ENCODE peak calls at places on chromosomes 6 and 20, in five cellular contexts. Q is NCI-H460, S is fibroblast of lung, C is substantia nigra, Z is colonic mucosa. W is an unnamed sample.

GRCh38 chr6:87110639-87111038 is 15.7 kb upstream of the CGA start:
- DNase-seq in Q (no peak), S (no peak), C (no peak), Z (no peak), W (no peak)

GRCh38 chr20:2657241-2657640 is 4.8 kb downstream of the NOP56 start:
- DNase-seq in Q (no peak), S (no peak), C (no peak), Z (no peak), W (no peak)

GRCh38 chr6:35425284-35425683 is 26.9 kb upstream of the FANCE start:
- DNase-seq in Q (no peak), S (peak), C (no peak), Z (no peak), W (no peak)

GRCh38 chr20:38208088-38208487 is 43.0 kb upstream of the TGM2 start:
- DNase-seq in Q (no peak), S (no peak), C (no peak), Z (no peak), W (no peak)

GRCh38 chr6:30913721-30914075 is 340 bp upstream of the VARS2 start:
- DNase-seq in Q (no peak), S (no peak), C (no peak), Z (no peak), W (no peak)

GRCh38 chr6:111154981-111155380 is 67.7 kb downstream of the SLC16A10 start:
- DNase-seq in Q (no peak), S (no peak), C (no peak), Z (no peak), W (no peak)

GRCh38 chr6:16925461-16925860 is 164.2 kb upstream of the ATXN1 start:
- DNase-seq in Q (no peak), S (peak), C (no peak), Z (no peak), W (no peak)

GRCh38 chr6:10268111-10268510 is 146.8 kb downstream of the TFAP2A start:
- DNase-seq in Q (no peak), S (no peak), C (no peak), Z (no peak), W (no peak)

GRCh38 chr20:51022227-51022802 is 592 bp downstream of the KCNG1 start:
- DNase-seq in Q (no peak), S (no peak), C (no peak), Z (no peak), W (no peak)

GRCh38 chr6:47736083-47736700 is 37.8 kb downstream of the ADGRF4 start:
- DNase-seq in Q (no peak), S (peak), C (no peak), Z (no peak), W (no peak)

GRCh38 chr6:68502946-68503345 is 132.1 kb upstream of the ADGRB3 start:
- DNase-seq in Q (no peak), S (no peak), C (no peak), Z (no peak), W (no peak)

GRCh38 chr6:34301408-34301807 is 52.6 kb upstream of the SMIM29 start:
- DNase-seq in Q (no peak), S (peak), C (no peak), Z (peak), W (no peak)

GRCh38 chr6:147159536-147160374 is 44.5 kb upstream of the STXBP5 start:
- DNase-seq in Q (no peak), S (no peak), C (no peak), Z (no peak), W (no peak)

GRCh38 chr6:114934079-114934478 is 591.3 kb upstream of the HS3ST5 start:
- DNase-seq in Q (no peak), S (no peak), C (no peak), Z (no peak), W (no peak)

GRCh38 chr20:50728486-50728980 is 2.8 kb upstream of the PARD6B start:
- DNase-seq in Q (no peak), S (no peak), C (no peak), Z (no peak), W (no peak)

GRCh38 chr20:47392015-47392720 is 35.7 kb upstream of the ZMYND8 start:
- DNase-seq in Q (peak), S (peak), C (no peak), Z (peak), W (no peak)

GRCh38 chr20:34949120-34949519 is 6.5 kb downstream of the GSS start:
- DNase-seq in Q (no peak), S (no peak), C (no peak), Z (peak), W (no peak)

GRCh38 chr6:111709615-111710398 is 104.1 kb upstream of the TRAF3IP2 start:
- DNase-seq in Q (peak), S (peak), C (peak), Z (peak), W (peak)

GRCh38 chr6:15058200-15059070 is 187.4 kb upstream of the JARID2 start:
- DNase-seq in Q (no peak), S (no peak), C (no peak), Z (no peak), W (no peak)

GRCh38 chr6:103079867-103080266 is 1686.4 kb downstream of the GRIK2 start:
- DNase-seq in Q (no peak), S (no peak), C (no peak), Z (no peak), W (no peak)

GRCh38 chr6:170291271-170292110 is 613 bp upstream of the DLL1 start:
- DNase-seq in Q (no peak), S (no peak), C (peak), Z (peak), W (peak)

GRCh38 chr6:90393232-90393884 is 96.7 kb upstream of the BACH2 start:
- DNase-seq in Q (peak), S (peak), C (no peak), Z (peak), W (peak)

GRCh38 chr20:35901678-35902544 is 52.4 kb downstream of the SCAND1 start:
- DNase-seq in Q (peak), S (peak), C (no peak), Z (no peak), W (no peak)

GRCh38 chr6:3119040-3119723 is 671 bp downstream of the BPHL start:
- DNase-seq in Q (no peak), S (peak), C (no peak), Z (peak), W (no peak)

GRCh38 chr20:38046572-38046971 is 13.0 kb downstream of the RPRD1B start:
- DNase-seq in Q (no peak), S (no peak), C (no peak), Z (no peak), W (no peak)

GRCh38 chr6:35278708-35279107 is 18.9 kb upstream of the DEF6 start:
- DNase-seq in Q (no peak), S (no peak), C (no peak), Z (no peak), W (no peak)

GRCh38 chr6:138103876-138104275 is 3.3 kb downstream of the PERP start:
- DNase-seq in Q (no peak), S (no peak), C (no peak), Z (no peak), W (no peak)

GRCh38 chr6:25027221-25027916 is 91.6 kb upstream of the RIPOR2 start:
- DNase-seq in Q (no peak), S (no peak), C (no peak), Z (peak), W (no peak)

GRCh38 chr6:165515963-165516624 is 146.9 kb downstream of the PDE10A start:
- DNase-seq in Q (peak), S (peak), C (no peak), Z (no peak), W (no peak)